ENCODE peak calls at places on chromosomes 3 and 15, in eight cellular contexts. Q is NCI-H1048; H is IMR-90; N is stimulated activated CD8-positive, alpha-beta memory T cell treated with anti-CD3 and anti-CD28 coated beads, Interleukin-15, amount 100 ng/mL, for 24 hours; X is LoVo; W is stomach; B is naive thymus-derived CD8-positive, alpha-beta T cell; R is ascending aorta. F is an unnamed sample.

GRCh38 chr15:100808691-100809090 is 70.9 kb upstream of the ALDH1A3 start:
- DNase-seq in Q (no peak), H (no peak), N (no peak), X (no peak), W (no peak), B (no peak), R (no peak), F (no peak)

GRCh38 chr3:3806092-3806491 is 6.9 kb downstream of the LRRN1 start:
- DNase-seq in Q (no peak), H (no peak), N (no peak), X (no peak), W (no peak), B (no peak), R (no peak), F (no peak)

GRCh38 chr3:160099855-160100254 is 111.2 kb downstream of the IL12A start:
- DNase-seq in Q (no peak), H (no peak), N (no peak), X (no peak), W (no peak), B (no peak), R (no peak), F (no peak)

GRCh38 chr3:148863814-148864213 is 1.3 kb upstream of the CPA3 start:
- DNase-seq in Q (no peak), H (no peak), N (no peak), X (no peak), W (no peak), B (no peak), R (no peak), F (no peak)

GRCh38 chr3:171365489-171365888 is 94.7 kb downstream of the TNIK start:
- DNase-seq in Q (no peak), H (no peak), N (no peak), X (no peak), W (no peak), B (no peak), R (no peak), F (no peak)

GRCh38 chr3:145939431-145939830 is 221.6 kb downstream of the PLOD2 start:
- DNase-seq in Q (no peak), H (no peak), N (no peak), X (no peak), W (peak; percentile 31), B (no peak), R (no peak), F (no peak)

GRCh38 chr3:178320481-178321352 is 215.5 kb upstream of the KCNMB2 start:
- DNase-seq in Q (no peak), H (peak; percentile 83), N (no peak), X (no peak), W (peak; percentile 31), B (no peak), R (no peak), F (no peak)

GRCh38 chr15:76235186-76235826 is 76.0 kb downstream of the ETFA start:
- DNase-seq in Q (no peak), H (peak; percentile 53), N (no peak), X (peak; percentile 35), W (no peak), B (no peak), R (no peak), F (no peak)

GRCh38 chr3:141368925-141369794 is 856 bp downstream of the ZBTB38 start:
- DNase-seq in Q (no peak), H (peak; percentile 87), N (no peak), X (no peak), W (no peak), B (no peak), R (no peak), F (no peak)

GRCh38 chr15:60718661-60719069 is 239.7 kb upstream of the ICE2 start:
- DNase-seq in Q (no peak), H (no peak), N (no peak), X (no peak), W (no peak), B (no peak), R (no peak), F (no peak)

GRCh38 chr3:184085389-184085852 is 11.4 kb upstream of the HTR3E start:
- DNase-seq in Q (no peak), H (peak; percentile 36), N (no peak), X (peak; percentile 9), W (no peak), B (no peak), R (no peak), F (no peak)

GRCh38 chr15:56019060-56019793 is 25.8 kb upstream of the NEDD4 start:
- DNase-seq in Q (no peak), H (peak; percentile 22), N (no peak), X (no peak), W (no peak), B (no peak), R (no peak), F (peak; percentile 92)

GRCh38 chr3:187318819-187319616 is 27.5 kb upstream of the MASP1 start:
- DNase-seq in Q (no peak), H (peak; percentile 73), N (no peak), X (peak; percentile 55), W (peak; percentile 39), B (peak; percentile 41), R (no peak), F (no peak)

GRCh38 chr15:48617619-48618018 is 27.9 kb downstream of the FBN1 start:
- DNase-seq in Q (no peak), H (peak; percentile 93), N (no peak), X (no peak), W (peak; percentile 40), B (no peak), R (no peak), F (no peak)

GRCh38 chr15:33780011-33780768 is 188.1 kb upstream of the CHRM5 start:
- DNase-seq in Q (no peak), H (no peak), N (no peak), X (no peak), W (no peak), B (no peak), R (no peak), F (no peak)

GRCh38 chr3:116186128-116186527 is 259.2 kb downstream of the LSAMP start:
- DNase-seq in Q (no peak), H (no peak), N (no peak), X (no peak), W (no peak), B (no peak), R (no peak), F (no peak)

GRCh38 chr3:152199069-152199838 is 69.5 kb upstream of the MBNL1 start:
- DNase-seq in Q (no peak), H (no peak), N (no peak), X (no peak), W (no peak), B (no peak), R (no peak), F (no peak)

GRCh38 chr3:22122567-22122966 is 371.6 kb upstream of the ZNF385D start:
- DNase-seq in Q (no peak), H (no peak), N (no peak), X (no peak), W (no peak), B (no peak), R (no peak), F (no peak)

GRCh38 chr15:67181221-67181639 is 73.2 kb downstream of the AAGAB start:
- DNase-seq in Q (no peak), H (no peak), N (no peak), X (no peak), W (no peak), B (no peak), R (no peak), F (peak; percentile 62)

GRCh38 chr15:100517820-100518219 is 10.9 kb downstream of the CERS3 start:
- DNase-seq in Q (no peak), H (no peak), N (no peak), X (no peak), W (no peak), B (no peak), R (no peak), F (no peak)

GRCh38 chr3:10196389-10197052 is 31.8 kb downstream of the IRAK2 start:
- DNase-seq in Q (no peak), H (peak; percentile 90), N (no peak), X (no peak), W (no peak), B (no peak), R (no peak), F (no peak)

GRCh38 chr15:64930019-64930652 is 18.4 kb downstream of the ANKDD1A start:
- DNase-seq in Q (no peak), H (no peak), N (no peak), X (no peak), W (no peak), B (no peak), R (no peak), F (peak; percentile 30)

GRCh38 chr3:172538368-172539264 is 15.4 kb upstream of the TNFSF10 start:
- DNase-seq in Q (no peak), H (no peak), N (no peak), X (no peak), W (no peak), B (no peak), R (no peak), F (no peak)

GRCh38 chr15:73787621-73788020 is 34.5 kb upstream of the INSYN1 start:
- DNase-seq in Q (no peak), H (no peak), N (no peak), X (no peak), W (no peak), B (no peak), R (no peak), F (no peak)

GRCh38 chr15:51104512-51104911 is 9.8 kb upstream of the TNFAIP8L3 start:
- DNase-seq in Q (no peak), H (peak; percentile 35), N (no peak), X (no peak), W (peak; percentile 39), B (no peak), R (no peak), F (no peak)

GRCh38 chr3:192090586-192090985 is 629.6 kb downstream of the PYDC2 start:
- DNase-seq in Q (no peak), H (no peak), N (no peak), X (no peak), W (no peak), B (no peak), R (no peak), F (no peak)

GRCh38 chr15:96860746-96861145 is 530.2 kb downstream of the NR2F2 start:
- DNase-seq in Q (no peak), H (no peak), N (no peak), X (no peak), W (no peak), B (no peak), R (no peak), F (no peak)

GRCh38 chr3:56025316-56025715 is 443.0 kb downstream of the ERC2 start:
- DNase-seq in Q (no peak), H (no peak), N (no peak), X (no peak), W (peak; percentile 31), B (no peak), R (no peak), F (no peak)

GRCh38 chr3:13884851-13885703 is 5.2 kb upstream of the WNT7A start:
- DNase-seq in Q (peak; percentile 34), H (no peak), N (no peak), X (peak; percentile 72), W (peak; percentile 68), B (peak; percentile 77), R (no peak), F (no peak)

GRCh38 chr3:65871305-65872141 is 167.2 kb downstream of the MAGI1 start:
- DNase-seq in Q (no peak), H (peak; percentile 26), N (no peak), X (no peak), W (peak; percentile 88), B (no peak), R (no peak), F (no peak)

GRCh38 chr3:39267631-39268553 is 11.9 kb downstream of the CX3CR1 start:
- DNase-seq in Q (no peak), H (no peak), N (peak; percentile 51), X (no peak), W (no peak), B (peak; percentile 43), R (no peak), F (no peak)

GRCh38 chr3:50168388-50168787 is 13.3 kb downstream of the SEMA3F start:
- DNase-seq in Q (no peak), H (no peak), N (no peak), X (no peak), W (peak; percentile 61), B (no peak), R (no peak), F (no peak)

GRCh38 chr15:96331942-96332853 is 1.7 kb downstream of the NR2F2 start:
- DNase-seq in Q (no peak), H (no peak), N (no peak), X (peak; percentile 60), W (no peak), B (no peak), R (no peak), F (no peak)

F was measured in RWPE2.